ENCODE peak calls at places on chromosomes 2 and 18, in four cellular contexts. Q is AG04449; M is stimulated activated CD8-positive, alpha-beta memory T cell treated with anti-CD3 and anti-CD28 coated beads, Interleukin-7, amount 100 ng/mL, for 1 hour; W is activated T-cell treated with anti-CD3 and anti-CD28 coated beads for 24 hours. C is an unnamed sample.

GRCh38 chr18:31744661-31745060 is 16.0 kb downstream of the SLC25A52 start:
- DNase-seq in Q (no peak), M (no peak), W (no peak), C (no peak)

GRCh38 chr2:74001781-74002514 is 17.2 kb downstream of the TET3 start:
- DNase-seq in Q (no peak), M (no peak), W (no peak), C (no peak)

GRCh38 chr2:88626171-88627054 is 851 bp downstream of the EIF2AK3 start:
- DNase-seq in Q (no peak), M (peak; percentile 31), W (peak; percentile 31), C (no peak)

GRCh38 chr18:7567487-7568425 is 640 bp downstream of the PTPRM start:
- DNase-seq in Q (no peak), M (no peak), W (no peak), C (no peak)

GRCh38 chr2:60516826-60517225 is 36.6 kb downstream of the BCL11A start:
- DNase-seq in Q (no peak), M (no peak), W (no peak), C (no peak)

GRCh38 chr2:117980381-117980780 is 33.5 kb downstream of the CCDC93 start:
- DNase-seq in Q (peak; percentile 38), M (no peak), W (no peak), C (no peak)

GRCh38 chr2:44942304-44943030 is 965 bp downstream of the SIX3 start:
- DNase-seq in Q (no peak), M (no peak), W (no peak), C (no peak)

GRCh38 chr2:222547108-222547507 is 108.8 kb downstream of the FARSB start:
- DNase-seq in Q (no peak), M (no peak), W (no peak), C (no peak)

GRCh38 chr2:200735061-200735460 is 76.6 kb upstream of the BZW1 start:
- DNase-seq in Q (no peak), M (no peak), W (no peak), C (no peak)

C was measured in AG09319.